ENCODE peak calls at places on chromosomes 6 and 20, in seven cellular contexts. E is HCT116, N is K562, Z is HepG2, I is SK-N-SH, C is H1, O is GM12878. G is an unnamed sample.

GRCh38 chr20:45826381-45827019 is 612 bp downstream of the TNNC2 start:
- DNase-seq in O (no peak), C (no peak), E (no peak), N (peak; percentile 54), Z (no peak), I (no peak), G (no peak)

GRCh38 chr6:31114970-31115849 is 610 bp downstream of the PSORS1C1 start:
- DNase-seq in I (no peak), E (peak; percentile 58), O (no peak), N (no peak), C (no peak), Z (peak; percentile 25), G (no peak)

GRCh38 chr6:87785229-87785862 is 83.3 kb upstream of the AKIRIN2 start:
- DNase-seq in N (no peak), E (no peak), I (no peak), C (no peak), O (no peak), Z (peak; percentile 87), G (no peak)

GRCh38 chr20:5008743-5009142 is 7.4 kb upstream of the SLC23A2 start:
- DNase-seq in E (no peak), Z (no peak), I (no peak), O (no peak), N (no peak), C (no peak), G (no peak)

GRCh38 chr6:149951096-149951495 is 9.3 kb downstream of the ULBP2 start:
- DNase-seq in Z (no peak), N (no peak), I (no peak), O (no peak), C (peak; percentile 20), E (no peak), G (no peak)

GRCh38 chr6:73079978-73080377 is 145.3 kb downstream of the KHDC1L start:
- DNase-seq in I (no peak), E (no peak), N (no peak), Z (no peak), O (peak; percentile 33), C (no peak), G (peak; percentile 70)

GRCh38 chr6:42251911-42252637 is 34.4 kb upstream of the MRPS10 start:
- DNase-seq in O (no peak), E (no peak), C (no peak), I (peak; percentile 86), Z (peak; percentile 42), N (no peak), G (no peak)

GRCh38 chr6:160430741-160431140 is 82.6 kb downstream of the SLC22A3 start:
- DNase-seq in C (no peak), I (no peak), O (no peak), E (no peak), Z (no peak), N (no peak), G (no peak)

GRCh38 chr20:1626528-1627192 is 6.9 kb upstream of the SIRPB1 start:
- DNase-seq in I (no peak), C (no peak), O (no peak), N (no peak), E (no peak), Z (no peak), G (no peak)

GRCh38 chr6:16320533-16321340 is 82.3 kb downstream of the GMPR start:
- DNase-seq in C (no peak), N (no peak), I (no peak), Z (no peak), O (no peak), E (no peak), G (no peak)

DNA sequence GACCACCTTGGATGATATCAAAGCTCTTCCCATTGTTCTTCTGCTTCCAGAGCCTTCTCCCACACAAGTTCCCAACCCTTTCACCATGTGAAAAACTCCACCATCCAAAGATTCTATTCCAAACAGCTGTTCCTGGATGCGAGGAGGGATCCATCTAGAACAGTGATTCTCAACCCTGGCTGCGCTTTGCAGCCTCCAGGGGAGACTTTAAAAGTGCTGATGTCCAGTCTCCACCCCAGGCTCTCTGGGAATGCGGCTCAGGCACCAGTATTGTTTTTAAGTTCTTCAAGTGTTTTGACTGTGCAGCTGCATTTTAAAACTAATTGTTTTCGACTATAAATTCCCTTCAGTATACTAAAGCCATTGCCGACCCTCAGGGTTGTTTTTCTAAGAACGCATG is 532.3 kb upstream of the JARID2 start:
- DNase-seq in O (no peak), I (no peak), Z (no peak), N (no peak), E (no peak), C (no peak), G (no peak)
- TF ChIP-seq SIN3A in O (no peak), I (no peak), Z (no peak), N (no peak), E (no peak), C (no peak), G (no peak)

GRCh38 chr20:10322073-10323012 is 103.7 kb downstream of the SNAP25 start:
- DNase-seq in N (no peak), O (no peak), Z (no peak), C (no peak), I (peak; percentile 9), E (no peak), G (no peak)
- TF ChIP-seq SIN3A in N (no peak), O (no peak), Z (no peak), C (no peak), I (no peak), E (no peak), G (no peak)

GRCh38 chr6:127173541-127173940 is 55.1 kb downstream of the RSPO3 start:
- DNase-seq in I (no peak), Z (no peak), N (no peak), E (no peak), O (no peak), C (no peak), G (no peak)
- TF ChIP-seq SIN3A in I (no peak), Z (no peak), N (no peak), E (no peak), O (no peak), C (no peak), G (no peak)

GRCh38 chr6:113120577-113121285 is 736.4 kb upstream of the MARCKS start:
- DNase-seq in I (no peak), Z (no peak), E (peak; percentile 73), N (no peak), C (no peak), O (no peak), G (no peak)
- TF ChIP-seq SIN3A in I (peak; percentile 17), Z (no peak), E (peak; percentile 3), N (no peak), C (no peak), O (no peak), G (no peak)

DNA sequence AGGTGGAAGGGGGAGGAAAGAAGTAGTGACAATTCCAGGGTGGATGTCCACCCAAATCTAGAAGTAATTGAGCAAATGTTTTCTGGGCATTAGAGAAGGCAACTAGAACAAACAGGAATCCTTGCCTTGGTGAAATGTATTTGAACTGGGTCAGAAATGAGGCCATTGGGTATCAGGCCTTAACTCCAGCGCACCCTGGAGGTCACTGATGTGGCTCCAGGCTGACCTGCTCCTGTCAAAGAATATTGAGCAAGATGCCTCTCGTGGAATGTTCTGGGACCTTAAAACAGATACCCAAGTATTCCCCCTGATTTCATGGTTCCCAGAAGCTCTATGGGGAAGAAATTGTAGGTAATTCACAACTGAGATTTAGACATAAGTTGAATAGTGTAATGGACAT is 6.9 kb downstream of the HLA-DPB1 start:
- DNase-seq in N (peak; percentile 33), E (peak; percentile 24), Z (peak; percentile 55), C (peak; percentile 65), I (peak; percentile 27), O (no peak), G (no peak)
- TF ChIP-seq SIN3A in N (no peak), E (no peak), Z (no peak), C (no peak), I (no peak), O (no peak), G (no peak)

GRCh38 chr6:110341671-110342304 is 16.4 kb downstream of the METTL24 start:
- DNase-seq in O (no peak), Z (peak; percentile 55), C (peak; percentile 57), N (peak; percentile 19), E (peak; percentile 15), I (peak; percentile 66), G (no peak)
- TF ChIP-seq SIN3A in O (no peak), Z (no peak), C (peak; percentile 88), N (no peak), E (no peak), I (no peak), G (no peak)

GRCh38 chr6:90277301-90278011 is 19.2 kb downstream of the BACH2 start:
- DNase-seq in Z (no peak), O (no peak), I (no peak), N (no peak), E (no peak), C (no peak), G (no peak)

GRCh38 chr6:90278129-90278528 is 18.5 kb downstream of the BACH2 start:
- DNase-seq in C (no peak), N (no peak), O (no peak), I (no peak), E (no peak), Z (no peak), G (no peak)

GRCh38 chr6:90271831-90272230 is 24.8 kb downstream of the BACH2 start:
- DNase-seq in Z (no peak), O (no peak), E (no peak), C (no peak), I (no peak), N (no peak), G (no peak)

GRCh38 chr6:90273863-90274262 is 22.8 kb downstream of the BACH2 start:
- DNase-seq in O (no peak), C (no peak), Z (no peak), E (no peak), I (no peak), N (no peak), G (no peak)

DNA sequence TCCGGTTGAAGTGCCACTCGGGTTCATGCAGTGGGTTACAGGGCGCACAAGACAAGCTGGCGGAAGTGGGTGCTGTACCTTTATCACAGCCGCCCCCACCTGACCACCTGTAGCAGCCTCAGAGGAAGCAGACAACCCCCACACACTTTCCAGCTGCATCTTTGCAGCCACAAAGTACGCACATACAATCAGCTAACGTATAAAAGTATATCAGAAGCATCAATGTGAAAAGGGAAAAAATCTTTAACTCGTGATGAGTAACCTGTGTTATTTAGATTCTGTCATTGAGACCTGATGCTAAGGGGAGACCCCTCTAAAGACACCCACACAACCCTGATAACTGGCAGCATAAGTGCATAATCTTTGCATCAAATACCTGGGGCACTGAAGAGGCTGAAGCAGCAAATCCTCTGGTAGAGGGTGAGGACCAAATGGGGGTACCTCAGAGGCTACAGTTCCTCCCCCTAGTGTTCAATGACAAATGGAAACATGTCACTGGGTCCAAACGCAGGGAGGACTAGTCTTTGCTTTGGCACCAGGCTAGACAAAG is 22.1 kb downstream of the BACH2 start:
- DNase-seq in C (no peak), Z (no peak), E (no peak), O (no peak), N (no peak), I (no peak), G (no peak)
- TF ChIP-seq SIN3A in C (no peak), Z (no peak), E (no peak), O (no peak), N (no peak), I (no peak), G (no peak)

GRCh38 chr20:32320305-32320704 is 37.8 kb upstream of the ASXL1 start:
- DNase-seq in C (no peak), Z (no peak), E (no peak), N (no peak), I (no peak), O (no peak), G (no peak)
- TF ChIP-seq SIN3A in C (no peak), Z (no peak), E (no peak), N (no peak), I (no peak), O (no peak), G (no peak)

G was measured in Panc1.